ENCODE peak calls at places on chromosomes 1 and 21, in four cellular contexts. A is endothelial cell of umbilical vein, G is GM12878, J is K562. F is an unnamed sample.

GRCh38 chr1:942864-943533 is 16.1 kb downstream of the NOC2L start:
- DNase-seq in A (no peak), G (no peak), J (peak), F (no peak)

GRCh38 chr1:6850537-6850936 is 65.3 kb downstream of the CAMTA1 start:
- DNase-seq in A (no peak), G (no peak), J (no peak), F (no peak)

GRCh38 chr1:184492543-184492942 is 105.7 kb downstream of the C1orf21 start:
- DNase-seq in A (no peak), G (no peak), J (no peak), F (no peak)

GRCh38 chr1:178529364-178530036 is 16.6 kb downstream of the TEX35 start:
- DNase-seq in A (no peak), G (no peak), J (no peak), F (peak)

GRCh38 chr21:20902511-20902910 is 95.7 kb upstream of the NCAM2 start:
- DNase-seq in A (no peak), G (no peak), J (no peak), F (no peak)

GRCh38 chr1:154837034-154837678 is 32.9 kb downstream of the KCNN3 start:
- DNase-seq in A (no peak), G (no peak), J (peak), F (no peak)

GRCh38 chr1:21857142-21857839 is 45.2 kb downstream of the LDLRAD2 start:
- DNase-seq in A (no peak), G (no peak), J (no peak), F (no peak)

GRCh38 chr1:180131510-180131909 is 23.2 kb upstream of the QSOX1 start:
- DNase-seq in A (peak), G (no peak), J (no peak), F (peak)

GRCh38 chr1:43237131-43237530 is 32.7 kb upstream of the TMEM125 start:
- DNase-seq in A (no peak), G (no peak), J (no peak), F (no peak)

GRCh38 chr1:150162862-150163706 is 13.4 kb downstream of the PLEKHO1 start:
- DNase-seq in A (peak), G (peak), J (peak), F (peak)

GRCh38 chr1:220670365-220670764 is 19.8 kb upstream of the C1orf115 start:
- DNase-seq in A (no peak), G (no peak), J (no peak), F (no peak)

GRCh38 chr1:220673921-220674320 is 16.2 kb upstream of the C1orf115 start:
- DNase-seq in A (no peak), G (no peak), J (no peak), F (no peak)

GRCh38 chr1:220666349-220666748 is 23.8 kb upstream of the C1orf115 start:
- DNase-seq in A (no peak), G (no peak), J (no peak), F (no peak)

DNA sequence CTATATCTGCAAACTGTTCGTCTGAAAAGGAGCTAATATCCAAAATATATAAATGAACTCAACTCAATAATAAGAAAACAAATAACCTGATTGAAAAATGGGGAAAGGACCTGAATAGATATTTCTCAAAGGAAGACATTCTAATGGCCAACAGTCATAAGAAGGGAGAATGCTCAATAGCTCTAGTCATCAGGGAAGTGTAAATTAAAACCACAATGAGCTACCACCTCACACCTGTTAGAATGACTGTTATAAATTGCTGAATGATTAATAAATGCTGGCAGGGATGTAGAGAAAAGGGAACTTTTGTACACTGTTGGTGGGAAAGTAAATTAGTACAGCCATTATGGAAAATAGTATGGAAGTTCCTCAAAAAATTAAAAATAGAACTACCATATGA is 21.2 kb upstream of the C1orf115 start:
- DNase-seq in A (no peak), G (no peak), J (no peak), F (no peak)
- TF ChIP-seq MYC in A (no peak), G (no peak), J (no peak), F (no peak)

GRCh38 chr21:43778469-43779335 is 2.6 kb upstream of the CSTB start:
- DNase-seq in A (no peak), G (no peak), J (no peak), F (no peak)
- H3K9ac ChIP-seq in A (no peak), G (no peak), J (peak), F (peak)

GRCh38 chr1:33342041-33342723 is 21.3 kb upstream of the A3GALT2 start:
- DNase-seq in A (peak), G (peak), J (no peak), F (peak)
- TF ChIP-seq MYC in A (no peak), G (no peak), J (no peak), F (peak)

GRCh38 chr1:50493710-50494109 is 70.5 kb upstream of the DMRTA2 start:
- DNase-seq in A (no peak), G (no peak), J (no peak), F (no peak)
- H3K9ac ChIP-seq in A (no peak), G (no peak), J (no peak), F (no peak)

DNA sequence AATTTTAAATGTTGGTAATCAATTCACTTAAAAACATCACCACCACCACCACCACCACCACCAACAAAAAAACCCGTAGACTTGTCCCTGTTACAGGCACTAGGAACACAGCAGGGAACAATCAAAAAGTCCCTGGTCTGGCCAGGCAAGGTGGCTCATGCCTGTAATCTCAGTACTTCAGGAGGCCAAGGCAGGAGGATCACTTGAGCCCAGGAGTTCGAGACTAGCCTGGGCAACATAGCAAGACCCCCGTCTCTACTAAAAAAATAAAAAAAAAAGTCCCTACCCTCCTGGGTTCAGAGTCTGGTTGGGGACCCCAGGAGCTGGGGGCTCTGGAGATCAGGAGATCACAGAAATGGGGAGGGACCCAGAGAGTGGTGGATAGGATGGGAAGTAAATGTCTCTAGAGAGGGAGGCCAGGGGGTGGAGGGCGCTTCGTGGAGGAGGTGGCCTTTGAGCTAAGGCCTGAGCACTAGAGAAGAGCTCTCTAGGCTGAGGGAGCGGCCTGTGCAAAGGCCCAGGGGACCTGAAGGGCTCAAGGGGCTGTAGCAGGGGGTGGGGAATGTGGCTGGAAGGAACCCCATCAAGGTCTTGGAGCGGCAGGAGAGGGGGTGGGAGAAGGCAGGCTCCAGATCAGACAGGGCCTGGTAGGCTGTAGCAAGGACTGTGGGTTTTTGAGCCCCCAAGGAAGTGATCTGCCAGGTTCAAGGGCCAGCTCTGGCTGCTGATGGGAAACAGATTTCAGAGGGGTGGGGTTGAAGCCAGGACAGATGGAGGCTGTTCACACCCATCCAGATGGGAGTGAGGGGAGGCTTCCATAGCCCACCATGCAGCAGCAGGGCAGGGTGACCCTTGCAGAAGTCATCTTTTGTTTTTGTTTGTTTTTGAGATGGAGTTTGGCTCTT is 24.8 kb upstream of the VPS13D start:
- DNase-seq in A (no peak), G (no peak), J (no peak), F (no peak)
- TF ChIP-seq MYC in A (no peak), G (no peak), J (no peak), F (no peak)

DNA sequence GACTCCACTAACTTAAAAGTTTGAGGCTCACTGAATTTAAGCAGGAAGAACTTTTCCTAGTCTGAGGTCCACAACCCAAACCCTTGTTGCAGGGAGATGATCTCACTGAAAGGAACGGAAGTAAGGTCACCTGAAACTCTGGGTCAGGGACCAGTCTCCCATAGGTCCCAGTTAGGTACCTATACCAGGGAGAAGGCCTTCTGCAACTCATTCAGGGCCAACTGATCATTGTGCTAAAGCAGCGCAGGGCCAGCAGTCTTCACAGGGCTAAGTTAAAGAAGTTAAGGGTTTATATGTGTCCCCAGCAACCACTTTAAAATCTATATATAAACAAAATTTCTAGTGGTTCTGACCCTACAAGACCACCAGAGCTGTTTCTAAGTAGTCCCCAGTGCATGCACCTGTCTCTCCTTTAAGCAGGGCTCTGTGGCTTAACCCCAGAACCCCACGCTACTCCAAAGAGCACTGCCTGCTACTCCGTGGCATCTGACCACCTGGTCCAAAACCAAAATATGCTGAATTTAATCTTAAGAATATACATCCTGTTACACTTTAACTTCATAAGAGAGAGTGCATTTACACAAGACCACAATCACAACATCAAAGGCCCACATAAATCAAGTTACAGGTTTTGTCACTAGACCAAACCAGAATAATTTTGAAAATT is 2.8 kb downstream of the SRSF10 start:
- DNase-seq in A (no peak), G (no peak), J (no peak), F (no peak)
- H3K9ac ChIP-seq in A (no peak), G (peak), J (peak), F (peak)

GRCh38 chr1:93541045-93541444 is 93.1 kb downstream of the FNBP1L start:
- DNase-seq in A (no peak), G (no peak), J (no peak), F (no peak)
- TF ChIP-seq MYC in A (no peak), G (no peak), J (no peak), F (no peak)

F was measured in HepG2.